ENCODE peak calls at places on chromosomes 11 and 22, in four cellular contexts. O is A549; K is effector CD8-positive, alpha-beta T cell; H is CD8-positive, alpha-beta memory T cell. J is an unnamed sample.

GRCh38 chr22:26669060-26669481 is 11.7 kb downstream of the MIAT start:
- DNase-seq in O (no peak), H (no peak), K (no peak), J (no peak)

GRCh38 chr11:17531071-17531817 is 13.0 kb downstream of the USH1C start:
- DNase-seq in K (no peak), O (no peak), H (no peak), J (no peak)

GRCh38 chr22:19164425-19164824 is 14.1 kb downstream of the SLC25A1 start:
- DNase-seq in K (no peak), O (no peak), H (no peak), J (no peak)

GRCh38 chr11:109405671-109406070 is 16.3 kb upstream of the C11orf87 start:
- DNase-seq in K (no peak), H (no peak), O (no peak), J (no peak)

GRCh38 chr22:37283393-37283937 is 1.2 kb downstream of the CYTH4 start:
- DNase-seq in K (peak), H (no peak), O (no peak), J (no peak)

GRCh38 chr11:124474779-124475178 is 29.3 kb upstream of the OR8B8 start:
- DNase-seq in H (no peak), K (no peak), O (no peak), J (no peak)

GRCh38 chr22:27164781-27165503 is 507.6 kb downstream of the MIAT start:
- DNase-seq in K (no peak), O (no peak), H (no peak), J (no peak)

GRCh38 chr22:49942565-49943404 is 17.8 kb upstream of the PIM3 start:
- DNase-seq in K (no peak), H (no peak), O (no peak), J (no peak)

GRCh38 chr22:37803195-37803635 is 4.5 kb upstream of the GCAT start:
- DNase-seq in O (no peak), K (no peak), H (no peak), J (no peak)

J was measured in Panc1.